ENCODE peak calls at places on chromosomes 2 and 18, in ten cellular contexts. D, R, E, H, G, M, C, Z, J and K are unnamed samples.

GRCh38 chr18:37309059-37309458 is 256.5 kb downstream of the CELF4 start:
- DNase-seq in D (no peak), R (no peak), E (no peak), H (no peak), G (no peak), M (peak), C (no peak), Z (no peak), J (no peak), K (no peak)

GRCh38 chr2:171160119-171160629 is 519 bp downstream of the TLK1 start:
- DNase-seq in D (peak), R (peak), E (peak), H (peak), G (peak), M (peak), C (no peak), Z (peak), J (peak), K (peak)

GRCh38 chr2:124485659-124486058 is 460.6 kb downstream of the CNTNAP5 start:
- DNase-seq in D (no peak), R (no peak), E (no peak), H (no peak), G (no peak), M (peak), C (no peak), Z (no peak), J (no peak), K (no peak)

GRCh38 chr2:39607538-39608211 is 58.0 kb upstream of the TMEM178A start:
- DNase-seq in D (no peak), R (no peak), E (no peak), H (no peak), G (no peak), M (no peak), C (no peak), Z (no peak), J (no peak), K (no peak)

GRCh38 chr2:178205853-178206516 is 11.7 kb downstream of the OSBPL6 start:
- DNase-seq in D (no peak), R (no peak), E (no peak), H (peak), G (no peak), M (no peak), C (no peak), Z (no peak), J (no peak), K (no peak)

GRCh38 chr2:162071016-162071415 is 3.0 kb downstream of the DPP4 start:
- DNase-seq in D (no peak), R (no peak), E (no peak), H (no peak), G (no peak), M (no peak), C (no peak), Z (no peak), J (no peak), K (peak)

GRCh38 chr18:31098878-31099277 is 3.3 kb downstream of the DSC2 start:
- DNase-seq in D (no peak), R (no peak), E (no peak), H (no peak), G (no peak), M (peak), C (no peak), Z (no peak), J (no peak), K (no peak)

GRCh38 chr2:201795608-201796477 is 10.5 kb upstream of the CDK15 start:
- DNase-seq in D (peak), R (peak), E (no peak), H (peak), G (no peak), M (peak), C (no peak), Z (no peak), J (no peak), K (peak)

GRCh38 chr2:128249555-128249954 is 69.1 kb downstream of the HS6ST1 start:
- DNase-seq in D (no peak), R (no peak), E (no peak), H (no peak), G (no peak), M (no peak), C (no peak), Z (no peak), J (no peak), K (no peak)

GRCh38 chr2:158529379-158530110 is 72.8 kb downstream of the PKP4 start:
- DNase-seq in D (no peak), R (no peak), E (no peak), H (peak), G (no peak), M (no peak), C (peak), Z (no peak), J (no peak), K (peak)

GRCh38 chr2:27033253-27033852 is 588 bp downstream of the TMEM214 start:
- DNase-seq in D (no peak), R (no peak), E (no peak), H (no peak), G (no peak), M (no peak), C (no peak), Z (no peak), J (no peak), K (no peak)

GRCh38 chr2:25341031-25341727 is 546 bp downstream of the DNMT3A start:
- DNase-seq in D (peak), R (peak), E (no peak), H (no peak), G (peak), M (no peak), C (no peak), Z (peak), J (no peak), K (no peak)

GRCh38 chr2:31404827-31405226 is 9.7 kb downstream of the XDH start:
- DNase-seq in D (no peak), R (no peak), E (no peak), H (no peak), G (no peak), M (no peak), C (no peak), Z (no peak), J (no peak), K (no peak)

GRCh38 chr2:38323623-38324022 is 53.5 kb downstream of the ATL2 start:
- DNase-seq in D (no peak), R (no peak), E (no peak), H (no peak), G (no peak), M (no peak), C (no peak), Z (no peak), J (no peak), K (no peak)

GRCh38 chr2:67666386-67667053 is 269.4 kb downstream of the ETAA1 start:
- DNase-seq in D (no peak), R (no peak), E (peak), H (no peak), G (no peak), M (no peak), C (no peak), Z (no peak), J (no peak), K (no peak)

GRCh38 chr2:26122633-26123032 is 50.3 kb upstream of the GAREM2 start:
- DNase-seq in D (no peak), R (no peak), E (no peak), H (no peak), G (no peak), M (no peak), C (no peak), Z (no peak), J (no peak), K (no peak)

GRCh38 chr18:42141439-42141838 is 186.4 kb downstream of the PIK3C3 start:
- DNase-seq in D (no peak), R (no peak), E (no peak), H (no peak), G (no peak), M (peak), C (no peak), Z (no peak), J (no peak), K (no peak)

GRCh38 chr2:211435331-211435730 is 878.9 kb downstream of the CPS1 start:
- DNase-seq in D (no peak), R (no peak), E (no peak), H (no peak), G (no peak), M (no peak), C (no peak), Z (no peak), J (no peak), K (no peak)

GRCh38 chr2:177478029-177478428 is 85.5 kb downstream of the AGPS start:
- DNase-seq in D (no peak), R (no peak), E (no peak), H (peak), G (no peak), M (no peak), C (no peak), Z (no peak), J (no peak), K (peak)

GRCh38 chr2:9288681-9289338 is 82.2 kb downstream of the ASAP2 start:
- DNase-seq in D (no peak), R (no peak), E (no peak), H (peak), G (no peak), M (no peak), C (no peak), Z (no peak), J (no peak), K (peak)

GRCh38 chr2:119683717-119684443 is 4.9 kb downstream of the TMEM177 start:
- DNase-seq in D (no peak), R (no peak), E (no peak), H (no peak), G (peak), M (no peak), C (no peak), Z (no peak), J (no peak), K (no peak)

GRCh38 chr2:167692191-167692590 is 555.2 kb downstream of the STK39 start:
- DNase-seq in D (no peak), R (no peak), E (no peak), H (no peak), G (no peak), M (no peak), C (no peak), Z (no peak), J (no peak), K (peak)

DNA sequence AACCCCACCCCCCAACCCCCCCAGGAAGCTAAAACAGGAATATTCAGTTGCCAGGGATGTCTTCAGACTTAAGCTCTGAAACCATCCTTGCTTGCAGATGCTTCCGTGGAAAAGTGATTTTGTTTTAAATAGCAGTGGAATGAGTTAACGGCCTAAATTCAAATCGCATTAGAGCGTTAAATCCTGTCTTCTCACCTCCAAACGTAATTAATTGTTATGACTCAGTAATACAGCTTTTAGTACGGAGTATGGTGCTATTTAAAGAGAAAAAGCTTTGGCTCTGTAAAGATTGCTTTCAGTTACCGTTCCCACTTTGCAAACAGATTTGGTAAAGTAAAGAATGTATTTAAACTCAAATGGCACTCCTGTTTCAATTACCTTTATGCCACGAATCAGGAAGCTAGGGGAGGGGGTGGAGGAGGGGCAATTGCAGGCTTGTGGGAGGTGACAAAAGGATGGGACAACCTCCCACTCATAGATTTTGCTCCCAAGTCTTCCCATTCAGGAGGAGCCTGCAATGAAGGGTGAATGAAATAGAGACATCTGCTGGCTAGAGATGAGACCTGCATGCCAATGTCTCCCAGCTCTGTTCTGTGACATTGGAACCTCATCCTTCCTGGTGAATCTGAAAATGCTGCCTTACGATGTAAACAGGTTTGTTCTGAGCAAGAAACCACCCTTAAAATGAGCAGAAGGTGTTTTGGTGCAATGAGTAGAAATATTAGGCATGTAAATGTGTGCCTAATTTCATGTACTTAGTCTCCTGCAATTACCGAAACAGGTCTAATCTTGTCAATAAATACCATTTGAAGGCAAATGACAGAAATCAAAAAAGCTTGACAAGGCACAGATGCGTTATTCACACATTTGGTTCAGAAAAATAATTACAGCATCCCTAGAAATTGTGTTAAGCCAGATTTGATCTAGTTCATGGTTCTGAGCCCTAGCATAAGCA is 2.6 kb upstream of the PID1 start:
- DNase-seq in D (peak), R (peak), E (peak), H (peak), G (peak), M (peak), C (peak), Z (no peak), J (no peak), K (peak)
- H3K4me3 ChIP-seq in D (no peak), R (no peak), E (peak), H (peak), G (peak), M (no peak), C (no peak), Z (no peak), J (peak), K (peak)

GRCh38 chr2:157487747-157488146 is 43.9 kb upstream of the CYTIP start:
- DNase-seq in D (no peak), R (no peak), E (no peak), H (no peak), G (no peak), M (no peak), C (no peak), Z (no peak), J (no peak), K (no peak)
- TF ChIP-seq CTCF in D (no peak), R (no peak), E (no peak), H (no peak), G (no peak), M (no peak), C (no peak), Z (no peak), J (no peak), K (no peak)

GRCh38 chr2:223328578-223328977 is 273.6 kb downstream of the SCG2 start:
- DNase-seq in D (no peak), R (no peak), E (no peak), H (no peak), G (no peak), M (no peak), C (no peak), Z (no peak), J (no peak), K (peak)
- H3K4me3 ChIP-seq in D (no peak), R (no peak), E (no peak), H (no peak), G (no peak), M (no peak), C (no peak), Z (no peak), J (no peak), K (no peak)

DNA sequence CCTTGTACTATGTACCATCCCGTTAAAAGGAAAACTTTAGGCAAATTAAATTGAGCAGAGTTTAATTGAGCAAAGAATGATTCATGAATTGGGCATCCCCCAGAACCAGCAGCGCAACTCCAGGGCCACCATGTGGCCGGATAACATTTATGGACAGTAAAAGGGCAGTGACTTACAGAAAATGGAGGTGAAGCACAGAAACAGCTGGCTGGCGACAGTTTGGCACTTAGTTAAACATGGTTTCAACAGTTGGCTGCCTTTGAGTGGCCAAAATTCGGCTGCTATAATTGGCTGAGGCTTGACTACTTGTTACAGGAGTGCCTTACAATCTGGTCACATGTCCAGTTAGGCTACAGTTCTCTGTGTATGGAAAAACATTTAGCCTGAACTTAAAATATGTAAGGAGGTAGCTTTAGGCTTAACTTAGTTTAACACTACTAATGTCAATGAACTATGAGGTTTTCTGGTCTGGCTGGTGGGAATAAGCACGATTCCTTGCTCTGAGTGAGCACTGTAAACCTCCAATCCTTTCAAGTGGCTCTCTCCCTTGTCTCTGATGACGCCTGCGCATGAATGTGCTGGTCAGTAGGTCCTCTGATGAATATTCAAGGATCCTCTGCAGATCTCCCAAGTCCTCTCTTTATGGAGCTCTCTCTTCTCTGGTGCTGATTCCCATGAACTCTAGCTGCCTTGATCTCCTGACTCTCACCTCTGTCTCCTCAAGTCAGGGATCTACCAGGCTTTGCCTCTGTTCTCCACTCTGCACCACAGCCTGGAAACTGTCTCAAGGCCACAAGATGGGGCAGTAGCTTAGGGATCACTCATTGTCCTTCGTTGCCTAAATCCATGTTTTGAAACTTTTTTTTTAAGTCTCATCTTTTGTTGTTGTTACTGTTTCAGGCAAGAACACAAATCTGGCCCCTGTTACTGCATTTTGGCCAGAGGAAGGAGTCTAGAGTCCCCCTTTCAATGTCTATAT is 24.4 kb upstream of the RAB31 start:
- DNase-seq in D (no peak), R (peak), E (no peak), H (peak), G (peak), M (peak), C (peak), Z (no peak), J (no peak), K (peak)
- TF ChIP-seq CTCF in D (peak), R (peak), E (peak), H (peak), G (peak), M (peak), C (peak), Z (no peak), J (peak), K (peak)